ENCODE peak calls at places on chromosomes 7 and 10, in six cellular contexts. R, U, E, W, B and V are unnamed samples.

GRCh38 chr10:86203162-86203905 is 163.3 kb downstream of the GRID1 start:
- DNase-seq in E (peak; percentile 12), U (peak; percentile 75), W (no peak), R (no peak), B (peak; percentile 72), V (no peak)

GRCh38 chr10:14787938-14788337 is 13.2 kb upstream of the FAM107B start:
- DNase-seq in U (no peak), B (peak; percentile 1), E (no peak), W (no peak), R (no peak), V (no peak)

GRCh38 chr10:46547331-46547880 is 9.1 kb downstream of the GPRIN2 start:
- DNase-seq in E (no peak), U (no peak), B (no peak), R (peak; percentile 32), W (no peak), V (peak; percentile 10)

GRCh38 chr7:129665013-129665401 is 53.5 kb downstream of the NRF1 start:
- DNase-seq in R (peak; percentile 37), B (peak; percentile 94), E (peak; percentile 96), U (peak; percentile 85), W (no peak), V (no peak)

GRCh38 chr7:134654104-134654775 is 7.6 kb downstream of the BPGM start:
- DNase-seq in B (no peak), E (no peak), R (no peak), U (no peak), W (no peak), V (no peak)

GRCh38 chr7:95867309-95867708 is 95.0 kb downstream of the DYNC1I1 start:
- DNase-seq in W (no peak), E (no peak), R (no peak), B (peak; percentile 56), U (peak; percentile 78), V (no peak)

GRCh38 chr7:40721344-40721949 is 586.6 kb downstream of the SUGCT start:
- DNase-seq in R (peak; percentile 48), B (no peak), E (no peak), U (no peak), W (no peak), V (no peak)

GRCh38 chr10:86363184-86363832 is 3.3 kb downstream of the GRID1 start:
- DNase-seq in B (peak; percentile 83), U (peak; percentile 81), W (peak; percentile 31), R (no peak), E (no peak), V (no peak)

GRCh38 chr10:18402766-18403346 is 248.5 kb downstream of the NSUN6 start:
- DNase-seq in W (no peak), E (no peak), R (no peak), B (no peak), U (no peak), V (no peak)

GRCh38 chr10:66941491-66941890 is 15.7 kb downstream of the LRRTM3 start:
- DNase-seq in E (no peak), W (no peak), U (no peak), R (no peak), B (no peak), V (no peak)

GRCh38 chr7:2873146-2873545 is 29.0 kb upstream of the GNA12 start:
- DNase-seq in U (no peak), R (peak; percentile 34), W (no peak), B (no peak), E (peak; percentile 60), V (no peak)

GRCh38 chr7:144524271-144524670 is 120.8 kb upstream of the NOBOX start:
- DNase-seq in B (no peak), W (no peak), R (no peak), U (no peak), E (no peak), V (no peak)

GRCh38 chr10:88879754-88880286 is at the start of gene STAMBPL1:
- DNase-seq in U (no peak), R (no peak), W (no peak), E (peak; percentile 27), B (no peak), V (no peak)

GRCh38 chr10:61978965-61979364 is 77.5 kb downstream of the ARID5B start:
- DNase-seq in B (no peak), E (peak; percentile 42), U (peak; percentile 23), W (no peak), R (no peak), V (no peak)

GRCh38 chr7:2623698-2624014 is 8.1 kb upstream of the TTYH3 start:
- DNase-seq in B (no peak), W (no peak), R (no peak), E (no peak), U (no peak), V (no peak)

GRCh38 chr7:116809636-116810266 is 52.6 kb upstream of the CAPZA2 start:
- DNase-seq in U (peak; percentile 89), B (peak; percentile 75), R (peak; percentile 47), E (peak; percentile 87), W (peak; percentile 41), V (peak; percentile 69)

GRCh38 chr7:1725199-1725701 is 55.2 kb downstream of the ELFN1 start:
- DNase-seq in R (no peak), B (no peak), W (no peak), E (no peak), U (peak; percentile 67), V (no peak)

GRCh38 chr10:62224606-62225005 is 44.0 kb downstream of the RTKN2 start:
- DNase-seq in W (no peak), B (peak; percentile 92), R (no peak), E (peak; percentile 90), U (peak; percentile 44), V (no peak)

GRCh38 chr7:112204072-112204775 is 2.0 kb downstream of the DOCK4 start:
- DNase-seq in E (peak; percentile 19), R (peak; percentile 39), W (no peak), B (peak; percentile 39), U (peak; percentile 38), V (no peak)

GRCh38 chr10:132158122-132158741 is 28.5 kb upstream of the DPYSL4 start:
- DNase-seq in B (peak; percentile 64), W (no peak), R (peak; percentile 88), U (peak; percentile 54), E (no peak), V (no peak)

GRCh38 chr10:62893036-62893435 is 76.9 kb upstream of the EGR2 start:
- DNase-seq in R (no peak), U (no peak), B (no peak), W (no peak), E (peak; percentile 97), V (no peak)

GRCh38 chr7:36208997-36209813 is 56.2 kb downstream of the EEPD1 start:
- DNase-seq in E (peak; percentile 11), R (no peak), W (no peak), U (no peak), B (no peak), V (no peak)

GRCh38 chr7:140242057-140243031 is 65.6 kb upstream of the KDM7A start:
- DNase-seq in E (no peak), U (no peak), W (peak; percentile 82), R (peak; percentile 81), B (peak; percentile 93), V (no peak)

DNA sequence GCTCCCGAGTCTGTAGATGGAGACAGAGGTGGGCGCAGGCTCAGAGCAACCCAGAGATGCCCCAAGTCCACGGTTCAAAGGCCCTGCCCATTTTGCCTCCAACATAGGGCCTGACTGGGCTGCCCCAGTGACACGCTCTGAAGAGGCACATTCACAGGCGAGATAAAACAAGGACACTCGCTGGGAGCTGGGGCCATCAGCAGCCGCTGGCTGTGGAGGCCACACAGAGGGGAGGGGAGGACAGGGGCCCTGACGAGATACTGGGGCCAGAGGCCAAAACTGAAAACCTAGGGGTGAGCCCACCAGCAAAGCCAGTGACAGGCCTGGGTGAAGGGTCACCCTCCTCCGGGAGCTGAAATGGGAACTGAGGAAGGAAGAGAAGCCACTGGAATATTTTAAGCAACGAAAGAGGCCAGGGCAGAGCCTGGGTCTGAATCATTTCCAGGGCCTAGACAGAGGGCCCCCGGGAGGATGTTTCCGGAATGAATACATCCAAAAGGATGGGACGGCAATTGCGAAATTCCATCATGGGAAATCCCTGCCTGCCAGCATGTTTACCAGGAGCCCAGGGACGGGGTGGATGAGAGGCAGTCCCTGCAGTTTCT is 28.8 kb upstream of the HSPA12A start:
- DNase-seq in E (peak; percentile 86), R (no peak), W (no peak), B (no peak), U (peak; percentile 12), V (peak; percentile 56)
- H3K27ac ChIP-seq in E (peak overlapping the region; percentile 30), R (no peak overlapping the region), W (no peak overlapping the region), B (peak overlapping the region; percentile 23), U (no peak overlapping the region), V (no peak overlapping the region)

GRCh38 chr7:122487131-122487530 is 182.6 kb upstream of the FEZF1 start:
- DNase-seq in B (no peak), U (no peak), E (peak; percentile 34), R (no peak), W (no peak), V (no peak)
- H3K27ac ChIP-seq in B (no peak overlapping the region), U (no peak overlapping the region), E (no peak overlapping the region), R (no peak overlapping the region), W (no peak overlapping the region), V (no peak overlapping the region)

DNA sequence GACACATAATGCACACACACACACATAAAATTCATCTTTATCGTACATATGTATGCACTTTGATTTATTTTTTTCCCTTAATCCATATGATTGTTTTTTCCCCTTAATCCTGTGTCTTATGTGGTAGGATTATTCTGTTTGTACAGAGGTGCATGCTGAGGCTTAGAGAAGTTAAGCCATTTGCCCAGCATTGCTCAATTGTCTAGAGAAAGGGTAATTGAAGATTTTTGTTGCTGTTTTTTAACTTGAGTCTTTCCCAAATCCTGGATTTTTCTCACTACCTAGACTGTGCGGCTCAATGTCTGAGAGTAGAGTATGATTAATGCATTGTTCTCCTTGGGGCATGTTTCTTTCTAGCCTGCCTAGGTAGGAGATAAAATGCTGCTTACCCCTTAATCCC is 35.0 kb downstream of the WBP1L start:
- DNase-seq in U (no peak), W (no peak), B (no peak), R (no peak), E (no peak), V (no peak)
- H3K27ac ChIP-seq in U (no peak overlapping the region), W (no peak overlapping the region), B (no peak overlapping the region), R (no peak overlapping the region), E (no peak overlapping the region), V (peak overlapping the region; percentile 91)

DNA sequence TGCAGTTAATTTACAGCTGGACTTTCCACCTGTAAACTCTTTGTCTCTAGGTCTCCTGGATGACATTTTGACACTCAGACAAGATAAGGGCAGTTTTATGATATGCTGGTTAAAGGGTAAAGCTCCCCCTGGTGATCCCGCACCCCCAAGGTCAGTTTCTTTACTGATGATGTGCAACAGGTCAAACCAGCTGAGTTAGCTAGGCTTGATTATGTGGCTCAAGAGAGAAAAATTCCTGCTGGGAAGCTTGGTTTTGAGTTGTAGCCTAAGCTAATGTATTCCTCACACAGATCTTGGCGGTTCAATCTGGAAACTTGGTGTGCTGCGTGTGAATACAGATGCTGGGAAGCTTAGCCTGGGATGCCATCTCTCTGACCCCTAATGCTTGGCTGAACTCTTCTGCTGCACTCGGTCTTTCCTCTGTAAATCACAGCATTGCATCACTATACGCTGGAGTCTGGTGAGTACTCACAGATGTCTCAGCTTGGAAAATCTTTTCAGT is 11.4 kb upstream of the AKR1D1 start:
- DNase-seq in E (no peak), W (no peak), B (peak; percentile 48), U (peak; percentile 45), R (no peak), V (no peak)
- H3K27ac ChIP-seq in E (no peak overlapping the region), W (no peak overlapping the region), B (no peak overlapping the region), U (no peak overlapping the region), R (no peak overlapping the region), V (no peak overlapping the region)